ENCODE peak calls at places on chromosomes 3 and 15, in eight cellular contexts. Y, I, O, E, X, H, L and M are unnamed samples.

GRCh38 chr15:70451861-70452653 is 311.3 kb downstream of the UACA start:
- DNase-seq in Y (peak), I (no peak), O (no peak), E (no peak), X (no peak), H (no peak), L (no peak), M (no peak)

GRCh38 chr3:47556351-47556750 is 22.3 kb downstream of the CSPG5 start:
- DNase-seq in Y (no peak), I (no peak), O (no peak), E (no peak), X (no peak), H (no peak), L (no peak), M (no peak)

GRCh38 chr3:67302419-67302979 is 304.4 kb downstream of the KBTBD8 start:
- DNase-seq in Y (no peak), I (no peak), O (no peak), E (no peak), X (no peak), H (no peak), L (no peak), M (no peak)

GRCh38 chr3:36365829-36366228 is 14.5 kb upstream of the STAC start:
- DNase-seq in Y (no peak), I (no peak), O (no peak), E (no peak), X (no peak), H (no peak), L (no peak), M (no peak)

GRCh38 chr3:71694358-71694999 is 30.7 kb downstream of the EIF4E3 start:
- DNase-seq in Y (no peak), I (no peak), O (peak), E (no peak), X (no peak), H (no peak), L (no peak), M (no peak)

GRCh38 chr3:59247402-59247841 is 197.6 kb upstream of the CFAP20DC start:
- DNase-seq in Y (no peak), I (no peak), O (no peak), E (no peak), X (no peak), H (no peak), L (no peak), M (no peak)

GRCh38 chr15:25133804-25134203 is 179.0 kb downstream of the SNRPN start:
- DNase-seq in Y (no peak), I (no peak), O (no peak), E (no peak), X (no peak), H (no peak), L (no peak), M (no peak)

GRCh38 chr15:25733036-25733855 is 129.9 kb downstream of the ATP10A start:
- DNase-seq in Y (no peak), I (no peak), O (no peak), E (no peak), X (no peak), H (no peak), L (no peak), M (no peak)

GRCh38 chr15:33068531-33068990 is 126.0 kb downstream of the FMN1 start:
- DNase-seq in Y (no peak), I (no peak), O (peak), E (no peak), X (peak), H (peak), L (no peak), M (peak)

GRCh38 chr3:142881445-142882224 is 7.2 kb downstream of the PCOLCE2 start:
- DNase-seq in Y (no peak), I (no peak), O (no peak), E (no peak), X (no peak), H (no peak), L (no peak), M (no peak)

GRCh38 chr3:45628746-45629145 is 34.2 kb downstream of the LIMD1 start:
- DNase-seq in Y (no peak), I (no peak), O (no peak), E (no peak), X (no peak), H (peak), L (no peak), M (no peak)

GRCh38 chr3:88984266-88984665 is 123.2 kb upstream of the EPHA3 start:
- DNase-seq in Y (no peak), I (no peak), O (no peak), E (no peak), X (no peak), H (no peak), L (no peak), M (no peak)

GRCh38 chr3:105866656-105867653 is 1.9 kb downstream of the CBLB start:
- DNase-seq in Y (peak), I (no peak), O (peak), E (no peak), X (no peak), H (no peak), L (no peak), M (no peak)

GRCh38 chr3:139339219-139339906 is 4.5 kb upstream of the MRPS22 start:
- DNase-seq in Y (no peak), I (no peak), O (no peak), E (no peak), X (no peak), H (no peak), L (no peak), M (no peak)

GRCh38 chr15:94692697-94693096 is 461.3 kb downstream of the MCTP2 start:
- DNase-seq in Y (no peak), I (no peak), O (no peak), E (no peak), X (no peak), H (no peak), L (no peak), M (peak)

GRCh38 chr3:36729204-36730056 is 34.9 kb downstream of the DCLK3 start:
- DNase-seq in Y (no peak), I (peak), O (peak), E (no peak), X (peak), H (no peak), L (no peak), M (peak)

GRCh38 chr15:44726568-44727461 is 9.5 kb upstream of the TRIM69 start:
- DNase-seq in Y (peak), I (no peak), O (peak), E (no peak), X (peak), H (no peak), L (no peak), M (peak)

GRCh38 chr3:170815340-170815739 is 54.7 kb downstream of the RPL22L1 start:
- DNase-seq in Y (no peak), I (no peak), O (peak), E (no peak), X (no peak), H (no peak), L (no peak), M (no peak)

GRCh38 chr3:48015451-48016182 is 599 bp downstream of the MAP4 start:
- DNase-seq in Y (no peak), I (no peak), O (no peak), E (no peak), X (peak), H (no peak), L (no peak), M (no peak)

GRCh38 chr3:15527031-15527459 is 5.5 kb upstream of the COLQ start:
- DNase-seq in Y (no peak), I (no peak), O (no peak), E (no peak), X (no peak), H (no peak), L (peak), M (no peak)

GRCh38 chr3:120559228-120560061 is 36.7 kb upstream of the NDUFB4 start:
- DNase-seq in Y (no peak), I (no peak), O (peak), E (no peak), X (peak), H (peak), L (peak), M (peak)

GRCh38 chr3:152444029-152444641 is 175.4 kb downstream of the MBNL1 start:
- DNase-seq in Y (no peak), I (peak), O (peak), E (no peak), X (peak), H (no peak), L (no peak), M (no peak)

GRCh38 chr15:25401511-25401910 is 37.3 kb downstream of the UBE3A start:
- DNase-seq in Y (no peak), I (no peak), O (no peak), E (no peak), X (peak), H (no peak), L (no peak), M (no peak)

GRCh38 chr3:129001101-129001816 is at the start of gene EFCC1:
- DNase-seq in Y (no peak), I (no peak), O (no peak), E (no peak), X (no peak), H (peak), L (peak), M (no peak)

GRCh38 chr15:67083135-67083766 is 17.8 kb downstream of the SMAD3 start:
- DNase-seq in Y (no peak), I (no peak), O (no peak), E (no peak), X (no peak), H (no peak), L (no peak), M (no peak)

GRCh38 chr15:33716025-33716424 is 252.3 kb upstream of the CHRM5 start:
- DNase-seq in Y (no peak), I (no peak), O (peak), E (no peak), X (no peak), H (no peak), L (no peak), M (peak)

GRCh38 chr3:84042717-84043116 is 916.1 kb upstream of the CADM2 start:
- DNase-seq in Y (no peak), I (no peak), O (no peak), E (no peak), X (no peak), H (no peak), L (no peak), M (no peak)

GRCh38 chr15:61871926-61872522 is 188.2 kb downstream of the VPS13C start:
- DNase-seq in Y (no peak), I (no peak), O (peak), E (no peak), X (peak), H (no peak), L (no peak), M (no peak)

GRCh38 chr3:39267631-39268553 is 11.9 kb downstream of the CX3CR1 start:
- DNase-seq in Y (peak), I (no peak), O (no peak), E (no peak), X (no peak), H (no peak), L (no peak), M (no peak)

GRCh38 chr3:63724987-63725386 is 72.5 kb downstream of the SNTN start:
- DNase-seq in Y (no peak), I (no peak), O (peak), E (no peak), X (peak), H (no peak), L (no peak), M (peak)